ENCODE peak calls at places on chromosomes 3 and 15, in five cellular contexts. Q, P, K, M and C are unnamed samples.

GRCh38 chr15:90529369-90530249 is at the start of gene CRTC3:
- DNase-seq in P (peak), Q (peak), M (peak), K (peak), C (peak)

GRCh38 chr15:25182098-25182478 is 227.3 kb downstream of the SNRPN start:
- DNase-seq in K (no peak), P (no peak), M (peak), Q (no peak), C (no peak)

GRCh38 chr15:33859992-33860545 is 108.2 kb upstream of the CHRM5 start:
- DNase-seq in K (no peak), M (no peak), Q (no peak), P (no peak), C (no peak)

GRCh38 chr3:4721511-4721911 is 228.4 kb downstream of the ITPR1 start:
- DNase-seq in P (no peak), M (no peak), K (no peak), Q (peak), C (no peak)

GRCh38 chr3:52857870-52858269 is 23.1 kb upstream of the MUSTN1 start:
- DNase-seq in P (no peak), M (no peak), Q (no peak), K (no peak), C (no peak)

GRCh38 chr15:71790081-71790480 is 20.3 kb upstream of the NR2E3 start:
- DNase-seq in K (no peak), Q (peak), M (peak), P (no peak), C (no peak)

GRCh38 chr15:40539030-40539429 is 25.8 kb downstream of the CCDC32 start:
- DNase-seq in K (no peak), P (no peak), M (no peak), Q (no peak), C (no peak)

GRCh38 chr15:52010633-52011595 is 8.1 kb upstream of the MAPK6 start:
- DNase-seq in P (no peak), K (no peak), M (peak), Q (no peak), C (no peak)

GRCh38 chr3:55476515-55476914 is 10.6 kb downstream of the WNT5A start:
- DNase-seq in K (no peak), P (no peak), M (no peak), Q (peak), C (no peak)

GRCh38 chr15:78075490-78076230 is 1.9 kb downstream of the TBC1D2B start:
- DNase-seq in P (peak), K (no peak), M (peak), Q (no peak), C (no peak)
- TF ChIP-seq POLR2A in P (no peak), K (no peak), M (no peak), Q (peak), C (no peak)

GRCh38 chr15:65793813-65794104 is 1.7 kb upstream of the DENND4A start:
- DNase-seq in K (no peak), Q (no peak), M (no peak), P (no peak), C (no peak)
- TF ChIP-seq POLR2A in K (no peak), Q (no peak), M (no peak), P (no peak), C (no peak)

DNA sequence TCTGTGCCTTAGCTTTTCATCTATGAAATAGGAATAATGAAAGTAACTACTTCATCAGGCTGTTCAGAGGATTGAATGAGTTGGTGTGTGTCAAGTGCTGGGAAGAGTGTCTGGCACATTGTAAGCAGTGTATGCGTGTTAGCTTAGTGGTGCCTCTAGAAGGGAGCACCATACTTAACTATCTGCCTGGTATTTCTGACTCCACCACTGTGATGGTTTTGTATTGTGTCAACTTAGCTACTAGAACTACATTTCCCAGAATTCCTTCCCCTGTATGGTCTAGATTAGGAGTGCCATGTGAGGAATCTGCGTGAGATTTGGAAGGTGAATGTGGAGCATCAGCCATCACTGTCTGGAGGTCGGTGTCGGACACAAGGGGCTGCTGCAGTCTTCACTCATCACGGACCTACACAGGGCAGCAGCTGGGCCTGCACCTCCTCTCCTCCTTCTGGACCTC is 115.4 kb upstream of the GALNT15 start:
- DNase-seq in P (no peak), K (no peak), Q (no peak), M (no peak), C (no peak)
- TF ChIP-seq POLR2A in P (no peak), K (no peak), Q (no peak), M (no peak), C (no peak)

DNA sequence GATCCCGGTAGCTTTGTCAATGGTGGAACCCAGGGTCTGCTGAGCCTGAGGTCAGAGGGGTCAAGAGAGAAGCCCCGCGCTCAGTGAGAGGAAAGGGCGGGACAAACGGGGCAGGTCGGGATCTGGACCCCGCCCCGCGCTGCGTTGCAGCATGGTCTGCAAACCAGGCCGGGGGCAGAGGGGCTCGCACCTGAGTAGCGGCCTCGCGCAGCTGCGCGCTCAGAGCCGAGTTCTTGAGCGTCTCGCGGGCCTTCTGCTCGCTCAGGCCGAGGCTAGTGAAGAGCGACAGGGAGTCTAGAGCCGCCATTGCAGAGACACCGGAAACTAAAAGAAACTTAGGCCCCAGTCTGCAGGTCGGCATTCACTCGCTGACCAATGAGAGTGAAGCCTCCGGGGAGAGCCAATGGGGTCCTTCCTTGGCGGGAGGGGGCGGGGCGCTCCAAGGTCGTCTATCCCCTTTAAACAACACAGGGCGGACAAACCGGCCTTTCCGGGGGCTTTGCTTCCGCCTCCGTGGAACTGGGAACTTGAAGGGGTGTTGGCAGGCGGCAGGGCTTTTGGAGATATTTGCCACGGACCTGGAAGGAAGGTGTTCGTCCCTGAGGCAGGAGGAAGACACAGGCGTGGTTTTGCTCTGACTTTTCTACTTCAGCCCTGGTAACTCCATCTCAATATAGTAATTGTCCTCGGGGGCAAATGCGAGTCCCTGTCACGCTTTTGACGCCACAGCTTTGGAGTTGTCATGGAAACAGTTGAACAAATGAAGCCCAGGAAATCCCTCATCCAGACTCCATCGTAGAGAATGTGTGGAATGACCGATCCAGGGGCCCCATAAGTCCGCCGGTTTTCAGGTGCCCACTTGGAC is at the start of gene QARS1:
- DNase-seq in M (peak), Q (peak), K (peak), P (peak), C (peak)
- TF ChIP-seq POLR2A in M (peak), Q (peak), K (peak), P (peak), C (peak)

GRCh38 chr3:98519351-98519750 is 3.4 kb downstream of the CLDND1 start:
- DNase-seq in K (no peak), P (no peak), Q (no peak), M (no peak), C (no peak)

GRCh38 chr3:98518816-98519215 is 3.9 kb downstream of the CLDND1 start:
- DNase-seq in K (no peak), Q (no peak), M (no peak), P (no peak), C (no peak)

GRCh38 chr3:98521897-98522537 is 685 bp downstream of the CLDND1 start:
- DNase-seq in Q (peak), P (peak), M (peak), K (peak), C (no peak)

GRCh38 chr3:98525494-98525893 is 2.8 kb upstream of the CLDND1 start:
- DNase-seq in P (no peak), M (no peak), Q (no peak), K (no peak), C (no peak)

GRCh38 chr3:98522538-98523281 is at the start of gene CLDND1:
- DNase-seq in P (peak), Q (peak), M (peak), K (peak), C (peak)
- TF ChIP-seq POLR2A in P (peak), Q (peak), M (peak), K (peak), C (peak)

GRCh38 chr3:58085616-58086015 is 77.4 kb downstream of the FLNB start:
- DNase-seq in P (no peak), Q (no peak), M (peak), K (peak), C (no peak)
- TF ChIP-seq POLR2A in P (no peak), Q (no peak), M (no peak), K (no peak), C (no peak)